ENCODE peak calls at places on chromosomes 2 and 18, in seven cellular contexts. One of them, this sample, is unnamed.

GRCh38 chr2:241066171-241066892 is 35.8 kb downstream of the MTERF4 start:
- DNase-seq in Panc1: no peak
- DNase-seq in HCT116: no peak
- DNase-seq in GM12878: no peak
- DNase-seq in GM23338: no peak
- DNase-seq in SK-N-SH: no peak
- DNase-seq in K562: no peak
- DNase-seq in this sample: no peak

GRCh38 chr18:38033282-38033681 is 467.7 kb upstream of the CELF4 start:
- DNase-seq in Panc1: no peak
- DNase-seq in HCT116: no peak
- DNase-seq in GM12878: no peak
- DNase-seq in GM23338: no peak
- DNase-seq in SK-N-SH: no peak
- DNase-seq in K562: no peak
- DNase-seq in this sample: no peak

GRCh38 chr18:79899609-79900435 is 51.6 kb downstream of the SLC66A2 start:
- DNase-seq in Panc1: no peak
- DNase-seq in HCT116: no peak
- DNase-seq in GM12878: no peak
- DNase-seq in GM23338: no peak
- DNase-seq in SK-N-SH: no peak
- DNase-seq in K562: no peak
- DNase-seq in this sample: no peak

GRCh38 chr2:142668420-142668819 is 209.0 kb upstream of the KYNU start:
- DNase-seq in Panc1: no peak
- DNase-seq in HCT116: no peak
- DNase-seq in GM12878: no peak
- DNase-seq in GM23338: no peak
- DNase-seq in SK-N-SH: no peak
- DNase-seq in K562: no peak
- DNase-seq in this sample: no peak

GRCh38 chr2:53403836-53404413 is 363.7 kb upstream of the CHAC2 start:
- DNase-seq in Panc1: peak
- DNase-seq in HCT116: peak
- DNase-seq in GM12878: no peak
- DNase-seq in GM23338: no peak
- DNase-seq in SK-N-SH: no peak
- DNase-seq in K562: no peak
- DNase-seq in this sample: no peak

GRCh38 chr2:133607679-133608078 is 39.4 kb upstream of the NCKAP5 start:
- DNase-seq in Panc1: no peak
- DNase-seq in HCT116: no peak
- DNase-seq in GM12878: no peak
- DNase-seq in GM23338: no peak
- DNase-seq in SK-N-SH: no peak
- DNase-seq in K562: no peak
- DNase-seq in this sample: no peak

GRCh38 chr2:71710805-71711469 is 257.6 kb downstream of the DYSF start:
- DNase-seq in Panc1: no peak
- DNase-seq in HCT116: no peak
- DNase-seq in GM12878: no peak
- DNase-seq in GM23338: no peak
- DNase-seq in SK-N-SH: peak
- DNase-seq in K562: no peak
- DNase-seq in this sample: no peak

GRCh38 chr2:152585830-152586484 is 131.3 kb downstream of the PRPF40A start:
- DNase-seq in Panc1: no peak
- DNase-seq in HCT116: no peak
- DNase-seq in GM12878: no peak
- DNase-seq in GM23338: no peak
- DNase-seq in SK-N-SH: peak
- DNase-seq in K562: no peak
- DNase-seq in this sample: no peak

GRCh38 chr2:219022616-219023015 is 18.7 kb downstream of the CFAP65 start:
- DNase-seq in Panc1: no peak
- DNase-seq in HCT116: no peak
- DNase-seq in GM12878: no peak
- DNase-seq in GM23338: no peak
- DNase-seq in SK-N-SH: no peak
- DNase-seq in K562: no peak
- DNase-seq in this sample: no peak

GRCh38 chr18:52826994-52827393 is 487.0 kb downstream of the DCC start:
- DNase-seq in Panc1: no peak
- DNase-seq in HCT116: no peak
- DNase-seq in GM12878: no peak
- DNase-seq in GM23338: peak
- DNase-seq in SK-N-SH: no peak
- DNase-seq in K562: no peak
- DNase-seq in this sample: no peak

DNA sequence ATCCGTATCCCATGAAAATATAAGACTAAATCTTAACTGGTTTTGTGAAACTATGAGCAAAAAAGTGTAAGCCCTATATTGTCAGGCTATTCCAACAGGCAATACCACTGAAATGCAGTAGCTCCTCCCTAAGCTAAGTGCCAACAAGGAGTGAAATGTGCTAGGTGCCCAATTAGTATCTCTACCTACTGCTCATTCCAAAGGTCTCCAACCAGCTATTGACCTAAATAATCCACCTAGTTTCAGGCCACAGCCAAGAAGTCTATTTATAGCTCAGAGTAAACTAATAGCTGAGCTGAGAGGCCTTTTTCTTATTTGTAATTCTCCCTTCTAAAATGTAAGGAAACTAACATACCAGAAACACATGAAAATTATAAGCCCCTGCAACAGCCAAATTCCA is 482.2 kb downstream of the DCC start:
- DNase-seq in Panc1: no peak
- DNase-seq in HCT116: no peak
- DNase-seq in GM12878: no peak
- DNase-seq in GM23338: no peak
- DNase-seq in SK-N-SH: no peak
- DNase-seq in K562: no peak
- DNase-seq in this sample: no peak
- TF ChIP-seq REST in Panc1: no peak
- TF ChIP-seq REST in HCT116: no peak
- TF ChIP-seq REST in GM12878: no peak
- TF ChIP-seq REST in GM23338: no peak
- TF ChIP-seq REST in SK-N-SH: no peak
- TF ChIP-seq REST in K562: no peak
- TF ChIP-seq REST in this sample: no peak

DNA sequence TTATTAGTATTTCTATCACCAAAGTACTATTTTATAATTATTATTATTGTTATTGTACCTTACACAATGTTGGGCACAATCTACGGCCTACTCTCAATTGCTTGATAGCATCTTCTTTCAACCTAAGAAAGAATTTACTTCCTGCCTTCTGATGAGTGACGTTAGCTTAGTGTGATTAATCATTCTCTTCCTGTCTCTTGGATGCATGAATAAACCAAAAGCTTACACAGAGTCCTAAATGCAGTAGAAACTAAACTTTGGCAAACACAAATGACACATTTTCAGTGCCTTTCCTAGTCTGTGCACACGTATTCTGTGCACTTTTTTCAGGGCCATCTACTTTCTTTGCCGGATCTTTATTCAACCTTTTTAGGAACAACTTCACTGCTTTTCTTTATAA is 19.2 kb downstream of the TRAK2 start:
- DNase-seq in Panc1: no peak
- DNase-seq in HCT116: no peak
- DNase-seq in GM12878: no peak
- DNase-seq in GM23338: no peak
- DNase-seq in SK-N-SH: no peak
- DNase-seq in K562: no peak
- DNase-seq in this sample: no peak
- TF ChIP-seq POLR2AphosphoS5 in Panc1: no peak
- TF ChIP-seq POLR2AphosphoS5 in HCT116: no peak
- TF ChIP-seq POLR2AphosphoS5 in GM12878: no peak
- TF ChIP-seq POLR2AphosphoS5 in GM23338: no peak
- TF ChIP-seq POLR2AphosphoS5 in SK-N-SH: peak
- TF ChIP-seq POLR2AphosphoS5 in K562: no peak
- TF ChIP-seq POLR2AphosphoS5 in this sample: no peak

GRCh38 chr18:61606759-61607158 is 273.5 kb downstream of the CDH20 start:
- DNase-seq in Panc1: peak
- DNase-seq in HCT116: peak
- DNase-seq in GM12878: no peak
- DNase-seq in GM23338: peak
- DNase-seq in SK-N-SH: no peak
- DNase-seq in K562: peak
- DNase-seq in this sample: no peak
- H3K4me3 ChIP-seq in Panc1: no peak
- H3K4me3 ChIP-seq in HCT116: peak
- H3K4me3 ChIP-seq in GM12878: no peak
- H3K4me3 ChIP-seq in GM23338: peak
- H3K4me3 ChIP-seq in SK-N-SH: no peak
- H3K4me3 ChIP-seq in K562: peak
- H3K4me3 ChIP-seq in this sample: no peak

DNA sequence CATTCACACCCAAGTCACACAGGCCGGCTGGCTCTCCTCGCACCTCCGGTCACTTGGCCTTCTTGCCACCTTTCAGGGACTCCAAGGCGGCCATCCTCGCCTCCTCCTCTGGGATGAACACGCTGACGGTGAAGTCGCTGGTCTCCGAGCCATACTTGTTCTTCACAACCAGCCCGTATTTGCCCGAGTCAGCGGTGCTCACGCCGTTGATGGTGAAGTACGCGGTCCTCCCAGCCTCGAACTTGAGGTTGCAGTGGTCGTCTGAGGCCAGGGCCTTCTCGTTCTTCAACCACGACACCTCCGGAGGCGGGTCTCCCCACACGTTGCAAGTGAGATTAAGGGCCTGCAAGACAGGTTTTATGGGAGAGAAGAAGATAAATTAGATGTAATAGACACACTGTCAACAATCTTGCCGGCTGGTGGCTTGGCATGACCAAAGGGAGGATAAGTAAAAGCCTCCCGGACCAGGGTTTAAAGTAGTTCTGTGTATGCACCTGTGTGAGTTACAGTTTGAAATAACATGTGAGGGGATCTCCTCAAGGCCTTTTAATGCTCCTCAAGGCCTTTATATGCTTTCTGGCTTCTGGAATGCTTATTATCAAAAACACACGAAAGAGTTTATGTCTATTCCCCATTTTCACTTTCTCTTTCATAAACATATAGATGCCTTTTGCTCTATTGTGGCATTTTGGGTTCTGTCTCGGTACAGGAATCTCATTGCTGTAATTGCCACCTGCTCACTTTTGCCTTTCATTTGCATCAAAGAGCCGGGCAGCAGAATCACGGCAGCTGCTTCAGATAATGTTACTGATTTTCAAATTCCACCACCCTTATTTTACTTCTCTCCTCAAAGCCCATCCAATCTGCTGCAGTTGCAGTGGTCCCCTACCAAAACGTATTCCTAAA is 54.5 kb upstream of the LPIN2 start:
- DNase-seq in Panc1: no peak
- DNase-seq in HCT116: no peak
- DNase-seq in GM12878: no peak
- DNase-seq in GM23338: no peak
- DNase-seq in SK-N-SH: no peak
- DNase-seq in K562: no peak
- DNase-seq in this sample: no peak
- TF ChIP-seq REST in Panc1: no peak
- TF ChIP-seq REST in HCT116: no peak
- TF ChIP-seq REST in GM12878: no peak
- TF ChIP-seq REST in GM23338: no peak
- TF ChIP-seq REST in SK-N-SH: no peak
- TF ChIP-seq REST in K562: no peak
- TF ChIP-seq REST in this sample: no peak

GRCh38 chr18:23719634-23720201 is 30.5 kb downstream of the LAMA3 start:
- DNase-seq in Panc1: peak
- DNase-seq in HCT116: peak
- DNase-seq in GM12878: no peak
- DNase-seq in GM23338: no peak
- DNase-seq in SK-N-SH: no peak
- DNase-seq in K562: peak
- DNase-seq in this sample: no peak
- TF ChIP-seq POLR2AphosphoS5 in Panc1: no peak
- TF ChIP-seq POLR2AphosphoS5 in HCT116: peak
- TF ChIP-seq POLR2AphosphoS5 in GM12878: no peak
- TF ChIP-seq POLR2AphosphoS5 in GM23338: no peak
- TF ChIP-seq POLR2AphosphoS5 in SK-N-SH: no peak
- TF ChIP-seq POLR2AphosphoS5 in K562: no peak
- TF ChIP-seq POLR2AphosphoS5 in this sample: no peak

DNA sequence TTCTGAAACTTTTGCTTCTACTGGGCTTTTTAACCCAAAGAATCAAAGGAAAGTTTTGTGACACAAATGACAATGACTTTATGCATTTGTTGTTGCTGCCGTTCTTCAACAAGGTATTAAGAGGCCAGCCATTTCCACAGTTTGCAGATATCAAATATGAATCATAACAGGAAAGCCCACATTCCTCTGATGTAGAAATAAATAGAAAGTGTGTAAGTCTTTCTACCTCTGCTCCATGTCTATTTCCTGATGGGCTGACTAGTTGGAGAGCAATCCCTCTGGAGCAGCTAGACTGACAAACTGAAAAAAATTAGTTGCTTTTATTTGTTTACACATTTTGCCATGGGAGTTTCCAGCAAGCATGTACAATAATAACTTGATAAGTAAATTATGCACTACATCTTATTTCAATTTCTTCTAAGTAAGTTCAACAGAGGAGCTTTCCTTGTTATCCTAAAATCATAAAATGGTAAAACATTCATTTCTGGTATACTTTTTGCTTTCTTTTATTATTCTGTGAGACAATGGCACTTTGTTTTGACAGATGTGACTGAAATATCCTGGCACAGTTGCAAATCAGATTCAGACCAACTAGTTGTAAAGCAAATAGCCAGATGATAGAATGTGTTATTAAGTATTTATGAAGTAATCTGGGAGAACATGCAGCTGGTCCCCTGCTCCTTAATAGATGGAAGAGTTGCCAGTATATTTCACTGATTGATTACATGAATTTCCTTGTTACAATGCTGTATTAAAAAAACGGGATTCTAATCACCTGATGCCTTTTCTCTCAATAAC is 266.7 kb downstream of the METTL4 start:
- DNase-seq in Panc1: no peak
- DNase-seq in HCT116: no peak
- DNase-seq in GM12878: no peak
- DNase-seq in GM23338: no peak
- DNase-seq in SK-N-SH: no peak
- DNase-seq in K562: no peak
- DNase-seq in this sample: no peak
- H3K4me3 ChIP-seq in Panc1: no peak
- H3K4me3 ChIP-seq in HCT116: peak
- H3K4me3 ChIP-seq in GM12878: no peak
- H3K4me3 ChIP-seq in GM23338: no peak
- H3K4me3 ChIP-seq in SK-N-SH: no peak
- H3K4me3 ChIP-seq in K562: no peak
- H3K4me3 ChIP-seq in this sample: no peak